ENCODE peak calls at places on chromosomes 7 and 10, in four cellular contexts. E is fibroblast of lung; B is CD4-positive, alpha-beta memory T cell; C is ascending aorta. I is an unnamed sample.

GRCh38 chr7:135341049-135341448 is 107.4 kb downstream of the STRA8 start:
- DNase-seq in E (no peak), C (no peak), B (no peak), I (no peak)

GRCh38 chr10:47381427-47382379 is 2.4 kb downstream of the ZNF488 start:
- DNase-seq in B (no peak), E (no peak), C (peak; percentile 44), I (no peak)

GRCh38 chr7:27723086-27723485 is 16.9 kb upstream of the TAX1BP1 start:
- DNase-seq in C (no peak), E (peak; percentile 11), B (no peak), I (no peak)

GRCh38 chr7:117068511-117069155 is 115.3 kb downstream of the ST7 start:
- DNase-seq in E (no peak), C (no peak), B (peak; percentile 6), I (no peak)

GRCh38 chr7:132261296-132261695 is 315.0 kb downstream of the PLXNA4 start:
- DNase-seq in E (no peak), C (no peak), B (no peak), I (no peak)

GRCh38 chr10:84097787-84098353 is 41.4 kb upstream of the GHITM start:
- DNase-seq in E (peak; percentile 12), B (no peak), C (no peak), I (no peak)

GRCh38 chr7:2518101-2518500 is 1.5 kb upstream of the LFNG start:
- DNase-seq in E (no peak), C (no peak), B (no peak), I (no peak)

GRCh38 chr10:95415631-95416031 is 124.8 kb upstream of the PDLIM1 start:
- DNase-seq in B (no peak), C (peak; percentile 63), E (no peak), I (no peak)

GRCh38 chr10:16521311-16522016 is at the start of gene C1QL3:
- DNase-seq in E (peak; percentile 34), C (no peak), B (no peak), I (no peak)

GRCh38 chr10:100186813-100187212 is 984 bp upstream of the ERLIN1 start:
- DNase-seq in C (no peak), B (no peak), E (no peak), I (no peak)

GRCh38 chr7:121503730-121504129 is 107.6 kb upstream of the FAM3C start:
- DNase-seq in C (no peak), B (no peak), E (no peak), I (no peak)

GRCh38 chr10:13587367-13587766 is 602 bp downstream of the PRPF18 start:
- DNase-seq in C (no peak), B (no peak), E (no peak), I (no peak)

GRCh38 chr10:113381906-113382562 is 170.8 kb upstream of the HABP2 start:
- DNase-seq in E (peak; percentile 67), B (peak; percentile 31), C (no peak), I (no peak)

GRCh38 chr7:109950821-109951601 is 1139.9 kb upstream of the LRRN3 start:
- DNase-seq in E (no peak), B (no peak), C (no peak), I (no peak)

GRCh38 chr10:69881202-69881601 is 79.5 kb downstream of the COL13A1 start:
- DNase-seq in C (no peak), E (no peak), B (no peak), I (no peak)

GRCh38 chr10:23035569-23035968 is 59.8 kb upstream of the MSRB2 start:
- DNase-seq in B (no peak), E (no peak), C (no peak), I (no peak)

GRCh38 chr7:100157334-100158228 is 942 bp downstream of the TRAPPC14 start:
- DNase-seq in B (no peak), C (no peak), E (peak; percentile 48), I (no peak)

GRCh38 chr10:119140603-119141245 is 24.8 kb downstream of the SFXN4 start:
- DNase-seq in E (no peak), C (no peak), B (no peak), I (no peak)

GRCh38 chr10:32095116-32095733 is 39.0 kb upstream of the KIF5B start:
- DNase-seq in E (no peak), C (no peak), B (no peak), I (no peak)

DNA sequence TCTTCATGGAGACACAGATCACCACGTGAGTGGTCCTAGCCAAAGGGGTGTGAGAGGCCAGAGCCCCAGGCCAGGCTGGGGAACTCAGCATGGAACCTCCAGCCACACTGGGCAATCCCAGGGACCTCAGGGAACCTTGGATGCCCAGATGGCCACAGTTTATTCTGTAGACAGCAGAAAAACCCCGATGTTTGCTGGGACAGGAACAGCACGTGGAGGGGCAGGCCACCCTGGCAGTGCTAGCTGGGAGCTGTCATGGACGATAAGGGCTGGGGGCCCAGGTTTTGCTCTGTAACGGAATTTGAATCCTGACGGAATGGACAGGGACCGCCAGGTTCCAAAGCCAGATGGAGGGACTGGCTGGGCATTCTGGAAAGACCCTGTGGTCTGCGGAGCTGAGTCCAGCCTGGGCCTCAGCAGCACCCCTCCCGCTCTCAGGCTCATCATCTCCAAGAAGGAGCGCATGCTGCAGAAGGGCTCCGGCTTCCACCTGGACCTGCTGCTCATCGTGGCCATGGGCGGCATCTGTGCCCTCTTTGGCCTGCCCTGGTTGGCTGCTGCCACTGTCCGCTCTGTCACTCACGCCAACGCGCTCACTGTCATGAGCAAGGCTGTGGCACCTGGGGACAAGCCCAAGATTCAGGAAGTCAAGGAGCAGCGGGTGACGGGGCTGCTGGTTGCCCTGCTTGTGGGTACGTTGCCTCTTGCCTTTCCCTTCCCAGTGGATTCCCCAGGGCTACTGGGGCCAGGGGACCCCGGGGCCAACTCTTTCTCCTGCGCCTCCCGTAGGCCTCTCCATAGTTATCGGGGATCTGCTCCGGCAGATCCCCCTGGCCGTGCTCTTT is 5.6 kb downstream of the FASTK start:
- DNase-seq in C (no peak), B (no peak), E (no peak), I (no peak)
- H3K36me3 ChIP-seq in C (peaks cover 72% of the 10 kb centered on the region), B (peaks cover 19% of the 10 kb centered on the region), E (peaks cover 36% of the 10 kb centered on the region), I (peaks cover 2% of the 10 kb centered on the region)

DNA sequence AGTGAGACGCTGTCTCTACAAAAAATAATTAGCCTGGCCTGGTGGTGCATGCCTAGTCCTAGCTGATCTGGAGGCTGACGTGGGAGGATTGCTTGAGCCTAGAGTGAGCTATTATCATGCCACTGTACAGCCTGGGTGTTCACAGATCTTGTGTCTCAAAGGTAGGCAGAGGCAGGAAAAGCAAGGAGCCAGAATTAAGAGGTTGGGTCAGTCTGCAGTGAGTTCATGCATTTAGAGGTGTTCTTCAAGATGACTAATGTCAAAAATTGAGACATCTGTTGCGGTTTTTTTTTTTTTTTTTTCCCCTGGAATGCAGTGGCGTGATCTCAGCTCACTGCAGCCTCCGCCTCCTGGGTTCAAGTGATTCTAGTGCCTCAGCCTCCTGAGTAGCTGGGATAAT is 5.4 kb downstream of the PPIA start:
- DNase-seq in B (no peak), E (peak; percentile 70), C (no peak), I (no peak)
- H3K36me3 ChIP-seq in B (peaks cover 52% of the 10 kb centered on the region), E (peaks cover 16% of the 10 kb centered on the region), C (peaks cover 66% of the 10 kb centered on the region), I (peaks cover 8% of the 10 kb centered on the region)

GRCh38 chr10:12160664-12161063 is 31.2 kb downstream of the SEC61A2 start:
- DNase-seq in E (no peak), B (no peak), C (no peak), I (no peak)
- H3K36me3 ChIP-seq in E (peaks cover 2% of the 10 kb centered on the region), B (peaks cover 11% of the 10 kb centered on the region), C (peaks cover 71% of the 10 kb centered on the region), I (no peaks in the 10 kb centered on the region)

DNA sequence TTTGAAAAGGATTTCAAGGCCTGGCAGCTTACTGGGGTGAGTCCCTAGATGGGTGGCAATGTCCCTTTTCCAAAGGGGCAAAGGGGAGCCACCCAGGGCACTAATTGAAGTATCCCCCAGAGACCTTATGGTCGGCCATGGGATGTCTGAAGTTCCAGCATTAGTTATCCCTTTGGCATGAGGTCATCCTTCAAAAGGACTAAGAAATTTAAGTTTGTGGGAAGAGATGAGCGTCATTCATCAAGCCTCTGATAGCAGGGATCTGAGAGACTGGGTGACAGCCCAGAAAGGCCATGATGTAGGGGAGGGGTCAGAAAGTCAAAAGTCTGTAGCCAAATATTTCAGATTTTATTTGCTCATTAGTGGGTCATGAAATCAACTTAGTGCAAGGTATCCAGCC is 195.3 kb downstream of the ZNF438 start:
- DNase-seq in C (no peak), E (no peak), B (no peak), I (no peak)
- H3K36me3 ChIP-seq in C (no peaks in the 10 kb centered on the region), E (no peaks in the 10 kb centered on the region), B (no peaks in the 10 kb centered on the region), I (no peaks in the 10 kb centered on the region)

DNA sequence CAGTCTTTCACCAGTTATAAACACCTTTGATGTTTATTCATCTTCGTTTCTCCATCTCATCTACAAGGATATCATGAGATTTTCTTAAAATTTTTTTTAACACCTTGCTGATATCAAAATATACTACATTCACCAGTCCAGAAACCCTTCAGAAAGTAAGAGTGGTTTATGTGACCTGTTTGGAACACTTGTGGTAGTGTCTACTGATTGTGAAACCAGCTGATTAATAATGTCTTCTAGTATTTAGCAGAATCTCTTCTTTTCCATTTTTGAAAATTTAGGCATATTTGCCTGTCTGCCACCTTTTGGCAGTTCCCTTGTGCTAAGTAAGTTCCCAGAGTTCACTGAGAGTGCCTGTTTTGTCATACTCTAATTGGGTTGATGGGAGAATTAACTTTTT is 18.5 kb downstream of the DLD start:
- DNase-seq in C (no peak), E (no peak), B (no peak), I (no peak)
- H3K36me3 ChIP-seq in C (peaks cover 64% of the 10 kb centered on the region), E (peaks cover 3% of the 10 kb centered on the region), B (peaks cover 67% of the 10 kb centered on the region), I (no peaks in the 10 kb centered on the region)

DNA sequence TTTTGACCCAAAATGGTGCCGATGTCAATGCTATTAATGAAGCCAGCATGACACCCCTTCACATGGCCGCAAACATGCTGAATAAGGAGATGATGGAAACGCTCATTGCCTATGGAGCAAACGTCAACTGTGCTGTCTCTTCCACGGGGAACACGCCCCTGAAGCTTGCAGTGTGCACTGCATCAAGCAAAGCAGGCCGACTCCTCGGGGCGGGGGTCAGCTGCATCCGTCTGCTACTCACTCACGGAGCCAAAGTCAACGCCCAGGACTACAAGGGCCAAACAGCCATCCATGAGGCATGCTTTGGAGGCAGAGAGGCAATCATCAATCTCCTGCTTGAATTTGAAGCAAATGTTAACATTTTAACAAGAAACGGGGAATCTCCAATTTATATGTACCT is 4.5 kb downstream of the ANKRD61 start:
- DNase-seq in B (no peak), C (no peak), E (no peak), I (no peak)
- H3K36me3 ChIP-seq in B (peaks cover 51% of the 10 kb centered on the region), C (peaks cover 89% of the 10 kb centered on the region), E (peaks cover 10% of the 10 kb centered on the region), I (peaks cover 38% of the 10 kb centered on the region)